ENCODE peak calls at places on chromosome 2, in eight cellular contexts. V is kidney; H is GM23338; P is uterus; A is Panc1; R is PC-9; K is left ventricle myocardium inferior; G is CD4-positive, CD25-positive, alpha-beta regulatory T cell. E is an unnamed sample.

GRCh38 chr2:121570036-121570664 is 39.5 kb downstream of the RNU4ATAC start:
- DNase-seq in V (no peak), H (no peak), P (no peak), A (no peak), R (no peak), K (no peak), G (no peak), E (no peak)

GRCh38 chr2:77962943-77963342 is 440.8 kb upstream of the LRRTM4 start:
- DNase-seq in V (no peak), H (no peak), P (no peak), A (no peak), R (no peak), K (no peak), G (no peak), E (no peak)

GRCh38 chr2:69917854-69918253 is 2.9 kb downstream of the MXD1 start:
- DNase-seq in V (no peak), H (no peak), P (peak; percentile 30), A (peak; percentile 74), R (peak; percentile 80), K (no peak), G (no peak), E (no peak)

GRCh38 chr2:191714925-191715324 is 37.0 kb downstream of the NABP1 start:
- DNase-seq in V (no peak), H (no peak), P (no peak), A (no peak), R (no peak), K (no peak), G (no peak), E (no peak)

GRCh38 chr2:171522057-171522803 is at the start of gene CYBRD1:
- DNase-seq in V (peak; percentile 95), H (peak; percentile 77), P (peak; percentile 90), A (no peak), R (peak; percentile 66), K (peak; percentile 90), G (no peak), E (peak; percentile 77)

GRCh38 chr2:240466579-240467148 is 31.2 kb downstream of the GPC1 start:
- DNase-seq in V (peak; percentile 71), H (no peak), P (peak; percentile 15), A (no peak), R (no peak), K (no peak), G (no peak), E (peak; percentile 54)

GRCh38 chr2:240468300-240469238 is 33.1 kb downstream of the GPC1 start:
- DNase-seq in V (peak; percentile 74), H (no peak), P (peak; percentile 16), A (no peak), R (no peak), K (no peak), G (no peak), E (peak; percentile 71)

GRCh38 chr2:86622409-86622877 is 1.2 kb downstream of the RNF103 start:
- DNase-seq in V (peak; percentile 75), H (peak; percentile 45), P (peak; percentile 26), A (no peak), R (no peak), K (peak; percentile 21), G (peak; percentile 3), E (peak; percentile 50)

GRCh38 chr2:1979101-1979500 is 234.8 kb upstream of the PXDN start:
- DNase-seq in V (no peak), H (no peak), P (no peak), A (no peak), R (no peak), K (no peak), G (no peak), E (no peak)

GRCh38 chr2:150168596-150168995 is 318.9 kb downstream of the RND3 start:
- DNase-seq in V (no peak), H (no peak), P (no peak), A (no peak), R (no peak), K (no peak), G (no peak), E (no peak)

GRCh38 chr2:96115631-96116423 is 544 bp downstream of the ADRA2B start:
- DNase-seq in V (peak; percentile 77), H (peak; percentile 49), P (no peak), A (no peak), R (no peak), K (peak; percentile 16), G (no peak), E (no peak)

GRCh38 chr2:115549731-115550130 is 1107.3 kb downstream of the DPP10 start:
- DNase-seq in V (no peak), H (no peak), P (no peak), A (no peak), R (no peak), K (no peak), G (no peak), E (no peak)

GRCh38 chr2:111100765-111101162 is 19.9 kb upstream of the BCL2L11 start:
- DNase-seq in V (no peak), H (peak; percentile 5), P (no peak), A (no peak), R (peak; percentile 82), K (no peak), G (no peak), E (no peak)

GRCh38 chr2:144660518-144661316 is 140.8 kb upstream of the ZEB2 start:
- DNase-seq in V (no peak), H (no peak), P (no peak), A (no peak), R (no peak), K (no peak), G (no peak), E (no peak)

GRCh38 chr2:191601060-191601459 is 76.9 kb upstream of the NABP1 start:
- DNase-seq in V (no peak), H (no peak), P (no peak), A (no peak), R (no peak), K (no peak), G (no peak), E (no peak)

GRCh38 chr2:3488768-3489448 is 30.4 kb downstream of the ADI1 start:
- DNase-seq in V (no peak), H (peak; percentile 24), P (no peak), A (no peak), R (no peak), K (no peak), G (no peak), E (peak; percentile 74)

GRCh38 chr2:165911231-165911630 is 42.3 kb downstream of the TTC21B start:
- DNase-seq in V (no peak), H (no peak), P (no peak), A (no peak), R (no peak), K (no peak), G (no peak), E (no peak)

GRCh38 chr2:41926614-41927580 is 120.9 kb upstream of the PKDCC start:
- DNase-seq in V (peak; percentile 90), H (no peak), P (peak; percentile 63), A (no peak), R (no peak), K (no peak), G (no peak), E (no peak)

GRCh38 chr2:134410831-134411231 is 157.0 kb downstream of the MGAT5 start:
- DNase-seq in V (no peak), H (no peak), P (no peak), A (no peak), R (no peak), K (no peak), G (no peak), E (no peak)

GRCh38 chr2:134410006-134410405 is 156.1 kb downstream of the MGAT5 start:
- DNase-seq in V (no peak), H (no peak), P (no peak), A (no peak), R (no peak), K (no peak), G (no peak), E (no peak)

GRCh38 chr2:134412639-134412999 is 158.7 kb downstream of the MGAT5 start:
- DNase-seq in V (no peak), H (no peak), P (no peak), A (no peak), R (no peak), K (no peak), G (no peak), E (no peak)

GRCh38 chr2:134411828-134412638 is 158.2 kb downstream of the MGAT5 start:
- DNase-seq in V (peak; percentile 79), H (peak; percentile 82), P (peak; percentile 65), A (peak; percentile 41), R (peak; percentile 57), K (peak; percentile 47), G (peak; percentile 21), E (peak; percentile 52)

DNA sequence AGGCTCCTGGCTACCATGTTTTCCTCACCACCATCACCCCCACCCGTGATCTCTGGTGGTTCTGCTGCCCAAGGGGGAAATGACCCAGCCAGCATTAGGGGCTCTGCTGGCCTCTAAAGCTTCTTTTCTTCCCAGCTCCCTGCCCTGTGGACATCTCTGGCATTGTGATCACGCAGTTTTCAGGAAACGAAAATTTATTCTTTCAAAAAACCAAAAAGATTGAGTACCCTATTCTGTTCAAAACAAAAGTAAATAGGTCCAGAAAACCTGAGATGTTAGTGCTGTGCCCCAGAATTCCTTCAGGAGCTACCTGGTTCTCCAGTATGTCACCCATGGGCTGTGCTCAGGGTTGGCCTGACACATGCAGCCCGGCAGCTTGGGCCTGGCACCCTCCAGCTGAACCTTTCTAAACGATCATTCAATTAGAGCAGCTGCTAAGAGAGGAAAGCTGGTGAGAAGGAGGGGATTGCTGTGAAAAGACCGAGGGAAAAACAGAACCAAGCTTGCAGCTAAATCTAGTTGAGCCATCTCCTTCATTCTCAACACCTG is 157.5 kb downstream of the MGAT5 start:
- DNase-seq in V (no peak), H (no peak), P (no peak), A (no peak), R (no peak), K (no peak), G (no peak), E (no peak)
- H3K4me3 ChIP-seq in V (no peak overlapping the region), H (no peak overlapping the region), P (no peak overlapping the region), A (no peak overlapping the region), R (no peak overlapping the region), K (no peak overlapping the region), G (no peak overlapping the region), E (no peak overlapping the region)

GRCh38 chr2:127847926-127848325 is 10.0 kb downstream of the POLR2D start:
- DNase-seq in V (no peak), H (no peak), P (no peak), A (no peak), R (no peak), K (no peak), G (no peak), E (no peak)
- H3K36me3 ChIP-seq in V (peaks cover 31% of the 10 kb centered on the region), H (peaks cover 54% of the 10 kb centered on the region), P (no peaks in the 10 kb centered on the region), A (peaks cover 12% of the 10 kb centered on the region), R (peaks cover 36% of the 10 kb centered on the region), K (peaks cover 64% of the 10 kb centered on the region), G (peaks cover 67% of the 10 kb centered on the region), E (peaks cover 30% of the 10 kb centered on the region)

GRCh38 chr2:106581755-106582430 is 94.7 kb downstream of the CD8B2 start:
- DNase-seq in V (peak; percentile 83), H (peak; percentile 55), P (peak; percentile 68), A (no peak), R (no peak), K (peak; percentile 45), G (peak; percentile 2), E (peak; percentile 82)
- H3K4me3 ChIP-seq in V (peak overlapping the region; percentile 50), H (peak overlapping the region; percentile 52), P (peak overlapping the region; percentile 29), A (peak overlapping the region; percentile 26), R (no peak overlapping the region), K (peak overlapping the region; percentile 59), G (peak overlapping the region; percentile 79), E (peak overlapping the region; percentile 26)

DNA sequence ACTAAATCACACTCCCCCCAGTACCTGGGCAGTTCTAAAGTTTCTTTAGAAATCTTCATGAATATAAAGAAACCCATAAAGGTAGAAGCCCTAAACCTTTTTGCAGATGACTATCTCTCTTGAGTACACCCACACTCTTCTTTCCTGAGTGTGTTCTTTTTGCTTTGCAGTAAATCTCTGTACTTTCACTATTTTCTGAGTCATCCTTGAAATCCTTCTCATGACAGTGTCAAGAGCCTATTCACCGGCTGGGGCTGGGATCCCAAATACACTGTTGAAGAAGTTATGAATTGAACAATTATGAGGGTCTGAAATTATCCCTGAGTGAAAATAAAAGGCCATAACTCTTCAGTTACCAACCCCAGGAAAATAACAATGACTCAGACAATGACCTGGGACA is 133.9 kb upstream of the CCDC195 start:
- DNase-seq in V (no peak), H (no peak), P (no peak), A (no peak), R (no peak), K (no peak), G (no peak), E (no peak)
- H3K36me3 ChIP-seq in V (no peaks in the 10 kb centered on the region), H (no peaks in the 10 kb centered on the region), P (no peaks in the 10 kb centered on the region), A (no peaks in the 10 kb centered on the region), R (no peaks in the 10 kb centered on the region), K (no peaks in the 10 kb centered on the region), G (peaks cover 85% of the 10 kb centered on the region), E (no peaks in the 10 kb centered on the region)

E was measured in H7.